ENCODE peak calls at places on chromosomes 1 and 21, in four cellular contexts. G, C, K and J are unnamed samples.

GRCh38 chr21:14382486-14382834 is 486 bp downstream of the HSPA13 start:
- DNase-seq in K (no peak), C (peak), G (no peak), J (no peak)

GRCh38 chr1:169143351-169143750 is 36.9 kb downstream of the ATP1B1 start:
- DNase-seq in K (no peak), G (no peak), C (no peak), J (no peak)

GRCh38 chr1:228366851-228367741 is 39.5 kb downstream of the TRIM11 start:
- DNase-seq in C (no peak), K (no peak), G (no peak), J (no peak)

GRCh38 chr1:55428944-55429931 is 214.1 kb upstream of the USP24 start:
- DNase-seq in K (peak), C (peak), G (peak), J (peak)

GRCh38 chr1:19738669-19739068 is 61.0 kb downstream of the TMCO4 start:
- DNase-seq in G (no peak), K (no peak), C (no peak), J (no peak)

GRCh38 chr21:44930543-44930981 is 9.3 kb upstream of the SLX9 start:
- DNase-seq in G (no peak), C (peak), K (no peak), J (peak)

GRCh38 chr21:8989883-8990325 is 1531.5 kb upstream of the TPTE start:
- DNase-seq in G (no peak), C (peak), K (no peak), J (peak)

GRCh38 chr1:17682403-17682802 is 72.7 kb upstream of the ACTL8 start:
- DNase-seq in K (no peak), C (no peak), G (no peak), J (no peak)

GRCh38 chr1:48761411-48761810 is 15.3 kb downstream of the BEND5 start:
- DNase-seq in G (no peak), K (no peak), C (peak), J (no peak)

GRCh38 chr1:179002552-179003345 is 22.9 kb upstream of the FAM20B start:
- DNase-seq in G (peak), C (peak), K (no peak), J (peak)

GRCh38 chr1:117573386-117574040 is 32.3 kb upstream of the TENT5C start:
- DNase-seq in G (peak), K (no peak), C (peak), J (peak)

GRCh38 chr1:198556969-198557368 is 16.5 kb upstream of the ATP6V1G3 start:
- DNase-seq in C (no peak), G (no peak), K (no peak), J (no peak)

GRCh38 chr1:84101204-84101603 is 42.9 kb upstream of the PRKACB start:
- DNase-seq in G (no peak), K (no peak), C (no peak), J (no peak)

GRCh38 chr1:26287033-26287711 is 7.3 kb downstream of the SH3BGRL3 start:
- DNase-seq in K (no peak), G (peak), C (no peak), J (no peak)

DNA sequence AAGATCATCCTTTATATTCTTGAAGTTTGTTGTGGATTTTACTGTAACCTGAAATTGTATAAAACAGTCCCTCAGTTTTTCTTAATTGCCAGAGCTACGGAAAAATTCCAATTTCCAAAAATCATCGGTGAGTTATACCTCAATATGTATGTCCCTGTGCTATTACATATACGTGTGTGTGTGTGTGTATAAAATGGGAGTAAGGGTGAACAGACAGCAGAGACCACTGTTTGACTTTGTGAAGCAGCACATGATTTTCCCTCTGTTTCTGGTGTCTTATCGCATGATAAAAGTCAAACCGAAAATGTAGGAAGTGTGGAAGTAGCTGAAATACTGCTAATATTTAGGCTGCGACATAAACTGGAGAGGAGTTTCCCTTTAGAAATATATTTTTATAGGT is 1.2 kb downstream of the OR2T1 start:
- DNase-seq in C (no peak), K (peak), G (no peak), J (no peak)
- TF ChIP-seq CTCF in C (peak), K (no peak), G (no peak), J (no peak)

DNA sequence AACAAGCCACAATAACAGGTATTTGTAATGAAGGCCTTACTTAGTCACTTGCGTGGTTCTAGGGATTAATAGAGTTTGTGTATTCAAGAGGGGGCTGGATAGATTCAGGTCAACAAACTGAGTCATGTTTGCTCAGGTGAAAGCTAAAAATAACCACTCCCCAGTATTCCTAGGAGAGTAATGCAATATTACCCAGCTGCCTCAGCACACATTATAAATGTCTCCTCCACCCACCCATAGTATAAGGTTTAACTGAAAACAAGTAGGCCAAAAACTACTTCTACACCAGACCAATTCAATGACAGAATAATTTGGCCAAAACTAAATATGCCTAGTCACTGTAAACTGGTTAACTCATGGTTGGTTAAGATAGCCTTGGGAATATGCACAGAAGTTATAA is 34.4 kb downstream of the WLS start:
- DNase-seq in G (no peak), C (peak), K (no peak), J (no peak)
- H3K9ac ChIP-seq in G (no peak), C (peak), K (no peak), J (peak)

DNA sequence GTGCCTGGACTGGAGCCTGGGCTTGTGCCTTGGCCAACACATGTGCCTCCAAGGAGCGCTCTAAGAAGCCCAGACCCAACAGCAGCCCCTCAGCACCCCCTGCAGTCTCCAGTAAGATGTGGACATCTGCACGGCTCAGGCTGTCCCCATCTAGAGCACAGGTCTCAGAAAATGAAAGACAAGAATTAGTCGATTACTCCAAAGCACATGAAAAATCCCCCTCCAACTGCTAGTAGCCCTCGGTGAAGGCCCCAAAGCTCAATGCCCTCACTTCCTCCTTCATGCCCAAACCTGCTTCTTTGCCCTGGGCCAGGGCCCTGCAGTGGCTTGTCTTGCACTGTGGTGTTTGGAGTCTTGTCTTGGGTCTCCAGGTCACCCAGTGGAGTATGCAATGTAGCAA is 21.9 kb upstream of the ERO1B start:
- DNase-seq in C (no peak), G (peak), K (no peak), J (no peak)
- TF ChIP-seq CTCF in C (no peak), G (no peak), K (no peak), J (peak)

DNA sequence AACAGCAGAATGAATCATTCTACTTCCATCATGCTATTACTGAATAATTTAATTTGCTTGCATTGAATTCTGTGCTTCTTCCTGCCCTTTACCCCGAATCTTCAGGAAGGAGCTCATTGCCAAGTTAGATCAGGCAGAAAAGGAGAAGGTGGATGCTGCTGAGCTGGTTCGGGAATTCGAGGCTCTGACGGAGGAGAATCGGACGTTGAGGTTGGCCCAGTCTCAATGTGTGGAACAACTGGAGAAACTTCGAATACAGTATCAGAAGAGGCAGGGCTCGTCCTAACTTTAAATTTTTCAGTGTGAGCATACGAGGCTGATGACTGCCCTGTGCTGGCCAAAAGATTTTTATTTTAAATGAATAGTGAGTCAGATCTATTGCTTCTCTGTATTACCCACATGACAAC is 44.2 kb downstream of the MAP3K7CL start:
- DNase-seq in K (no peak), C (peak), G (no peak), J (no peak)
- H3K9ac ChIP-seq in K (peak), C (no peak), G (no peak), J (no peak)

GRCh38 chr1:7751174-7751573 is 19.9 kb upstream of the VAMP3 start:
- DNase-seq in K (no peak), C (no peak), G (no peak), J (no peak)

GRCh38 chr1:7760245-7760644 is 10.9 kb upstream of the VAMP3 start:
- DNase-seq in K (no peak), C (no peak), G (no peak), J (no peak)

GRCh38 chr1:7752512-7753417 is 18.3 kb upstream of the VAMP3 start:
- DNase-seq in K (no peak), G (peak), C (peak), J (peak)

GRCh38 chr1:7754234-7754633 is 16.9 kb upstream of the VAMP3 start:
- DNase-seq in C (no peak), K (no peak), G (no peak), J (no peak)

GRCh38 chr1:7755448-7755847 is 15.6 kb upstream of the VAMP3 start:
- DNase-seq in G (no peak), C (peak), K (no peak), J (peak)
- TF ChIP-seq CTCF in G (peak), C (peak), K (no peak), J (peak)

DNA sequence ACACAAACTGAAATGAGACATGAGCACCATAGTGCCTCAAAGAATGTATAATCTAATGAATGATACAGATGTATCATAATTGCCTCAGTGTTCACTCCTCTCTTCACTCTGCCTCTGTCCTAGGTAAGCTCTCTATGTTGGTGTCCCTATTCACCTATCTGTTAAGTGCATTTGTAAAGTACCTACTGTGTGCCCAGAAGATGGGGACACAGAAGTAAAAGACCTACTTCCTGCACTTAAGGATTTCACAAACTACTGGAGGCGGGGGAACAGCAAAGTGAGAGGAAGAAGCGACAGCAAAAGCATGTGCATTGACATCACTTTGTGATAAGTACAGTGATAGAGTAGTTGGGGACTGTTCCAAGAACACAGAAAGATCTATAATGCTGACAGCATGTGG is 18.1 kb downstream of the RD3 start:
- DNase-seq in K (no peak), G (no peak), C (no peak), J (no peak)
- H3K9ac ChIP-seq in K (no peak), G (no peak), C (no peak), J (no peak)